ENCODE peak calls at places on chromosomes 2 and 18, in four cellular contexts. O is pons, T is B cell, R is NCI-H345. Y is an unnamed sample.

GRCh38 chr2:20400306-20400705 is 46.6 kb upstream of the RHOB start:
- DNase-seq in O (no peak), T (no peak), R (no peak), Y (no peak)

GRCh38 chr2:65023742-65024141 is 32.5 kb upstream of the CEP68 start:
- DNase-seq in R (no peak), T (no peak), O (no peak), Y (no peak)

GRCh38 chr2:114631146-114631545 is 188.7 kb downstream of the DPP10 start:
- DNase-seq in R (no peak), O (no peak), T (no peak), Y (no peak)

GRCh38 chr2:44246840-44247369 is 28.4 kb upstream of the SLC3A1 start:
- DNase-seq in O (no peak), T (no peak), R (no peak), Y (no peak)

GRCh38 chr2:18662689-18663088 is 73.3 kb upstream of the NT5C1B start:
- DNase-seq in O (no peak), T (no peak), R (no peak), Y (peak)

GRCh38 chr2:31384351-31384750 is 30.2 kb downstream of the XDH start:
- DNase-seq in R (no peak), T (no peak), O (no peak), Y (peak)

GRCh38 chr18:48113691-48114090 is 183.2 kb upstream of the SMAD2 start:
- DNase-seq in T (no peak), R (no peak), O (no peak), Y (no peak)

GRCh38 chr2:30923575-30923974 is 116.3 kb upstream of the CAPN13 start:
- DNase-seq in R (no peak), O (no peak), T (no peak), Y (no peak)

GRCh38 chr2:196097864-196098660 is 29.4 kb upstream of the DNAH7 start:
- DNase-seq in O (no peak), T (no peak), R (no peak), Y (no peak)

GRCh38 chr2:176150338-176151198 is 782 bp upstream of the HOXD4 start:
- DNase-seq in O (no peak), T (no peak), R (no peak), Y (no peak)